ENCODE peak calls at places on chromosome 4, in four cellular contexts. One of them, this sample, is unnamed.

GRCh38 chr4:38310446-38311043 is 350.3 kb downstream of the PTTG2 start:
- DNase-seq in tibial artery: no peak
- DNase-seq in neural crest cell: no peak
- DNase-seq in fibroblast of lung: peak
- DNase-seq in this sample: no peak

GRCh38 chr4:102438396-102438795 is 62.8 kb upstream of the NFKB1 start:
- DNase-seq in neural crest cell: no peak
- DNase-seq in fibroblast of lung: peak
- DNase-seq in tibial artery: no peak
- DNase-seq in this sample: no peak

GRCh38 chr4:7399433-7400234 is 35.1 kb downstream of the PSAPL1 start:
- DNase-seq in neural crest cell: no peak
- DNase-seq in fibroblast of lung: no peak
- DNase-seq in tibial artery: peak
- DNase-seq in this sample: no peak

GRCh38 chr4:121370729-121371325 is 10.0 kb downstream of the QRFPR start:
- DNase-seq in fibroblast of lung: peak
- DNase-seq in tibial artery: peak
- DNase-seq in neural crest cell: peak
- DNase-seq in this sample: peak

GRCh38 chr4:126899382-126899801 is 733.4 kb upstream of the INTU start:
- DNase-seq in fibroblast of lung: peak
- DNase-seq in tibial artery: no peak
- DNase-seq in neural crest cell: no peak
- DNase-seq in this sample: no peak

GRCh38 chr4:15784959-15785634 is 7.0 kb downstream of the CD38 start:
- DNase-seq in fibroblast of lung: no peak
- DNase-seq in tibial artery: no peak
- DNase-seq in neural crest cell: no peak
- DNase-seq in this sample: no peak

GRCh38 chr4:37758226-37758625 is 68.3 kb upstream of the PGM2 start:
- DNase-seq in neural crest cell: no peak
- DNase-seq in fibroblast of lung: peak
- DNase-seq in tibial artery: peak
- DNase-seq in this sample: no peak

GRCh38 chr4:169089004-169089403 is 78.9 kb upstream of the CBR4 start:
- DNase-seq in fibroblast of lung: no peak
- DNase-seq in tibial artery: no peak
- DNase-seq in neural crest cell: no peak
- DNase-seq in this sample: no peak

GRCh38 chr4:122764808-122765189 is 32.3 kb downstream of the BBS12 start:
- DNase-seq in tibial artery: no peak
- DNase-seq in neural crest cell: no peak
- DNase-seq in fibroblast of lung: peak
- DNase-seq in this sample: no peak

GRCh38 chr4:6620296-6620695 is 20.2 kb upstream of the MRFAP1 start:
- DNase-seq in fibroblast of lung: no peak
- DNase-seq in neural crest cell: no peak
- DNase-seq in tibial artery: no peak
- DNase-seq in this sample: no peak

GRCh38 chr4:25308761-25309160 is 3.8 kb upstream of the ZCCHC4 start:
- DNase-seq in fibroblast of lung: peak
- DNase-seq in neural crest cell: no peak
- DNase-seq in tibial artery: no peak
- DNase-seq in this sample: no peak

GRCh38 chr4:106201373-106201772 is 114.6 kb downstream of the TBCK start:
- DNase-seq in neural crest cell: no peak
- DNase-seq in tibial artery: no peak
- DNase-seq in fibroblast of lung: peak
- DNase-seq in this sample: no peak

GRCh38 chr4:78642934-78643333 is 91.4 kb downstream of the ANXA3 start:
- DNase-seq in neural crest cell: no peak
- DNase-seq in fibroblast of lung: no peak
- DNase-seq in tibial artery: no peak
- DNase-seq in this sample: no peak

GRCh38 chr4:87250294-87250693 is 29.9 kb upstream of the KLHL8 start:
- DNase-seq in fibroblast of lung: no peak
- DNase-seq in neural crest cell: no peak
- DNase-seq in tibial artery: no peak
- DNase-seq in this sample: no peak

GRCh38 chr4:85725727-85726170 is 250.8 kb downstream of the ARHGAP24 start:
- DNase-seq in tibial artery: peak
- DNase-seq in neural crest cell: no peak
- DNase-seq in fibroblast of lung: no peak
- DNase-seq in this sample: no peak

GRCh38 chr4:36786519-36786918 is 458.0 kb upstream of the NWD2 start:
- DNase-seq in fibroblast of lung: peak
- DNase-seq in neural crest cell: no peak
- DNase-seq in tibial artery: no peak
- DNase-seq in this sample: no peak

GRCh38 chr4:171449082-171449481 is 364.1 kb upstream of the GALNTL6 start:
- DNase-seq in neural crest cell: no peak
- DNase-seq in tibial artery: no peak
- DNase-seq in fibroblast of lung: no peak
- DNase-seq in this sample: no peak

GRCh38 chr4:98151145-98151929 is 8.1 kb upstream of the STPG2 start:
- DNase-seq in neural crest cell: no peak
- DNase-seq in tibial artery: no peak
- DNase-seq in fibroblast of lung: no peak
- DNase-seq in this sample: no peak

GRCh38 chr4:100367451-100367850 is 150.4 kb downstream of the EMCN start:
- DNase-seq in tibial artery: no peak
- DNase-seq in fibroblast of lung: peak
- DNase-seq in neural crest cell: no peak
- DNase-seq in this sample: no peak

GRCh38 chr4:93199492-93199891 is 629.1 kb upstream of the ATOH1 start:
- DNase-seq in neural crest cell: peak
- DNase-seq in tibial artery: no peak
- DNase-seq in fibroblast of lung: peak
- DNase-seq in this sample: peak

GRCh38 chr4:21304061-21304541 is 603.8 kb downstream of the PACRGL start:
- DNase-seq in tibial artery: no peak
- DNase-seq in neural crest cell: peak
- DNase-seq in fibroblast of lung: no peak
- DNase-seq in this sample: peak

GRCh38 chr4:113823291-113823659 is 61.7 kb upstream of the CAMK2D start:
- DNase-seq in fibroblast of lung: peak
- DNase-seq in tibial artery: no peak
- DNase-seq in neural crest cell: no peak
- DNase-seq in this sample: no peak

GRCh38 chr4:107826427-107826980 is 1.8 kb downstream of the SGMS2 start:
- DNase-seq in tibial artery: no peak
- DNase-seq in neural crest cell: no peak
- DNase-seq in fibroblast of lung: no peak
- DNase-seq in this sample: no peak

GRCh38 chr4:128521634-128522253 is 234.1 kb upstream of the PGRMC2 start:
- DNase-seq in fibroblast of lung: peak
- DNase-seq in tibial artery: no peak
- DNase-seq in neural crest cell: no peak
- DNase-seq in this sample: no peak

GRCh38 chr4:102627831-102628523 is 126.8 kb downstream of the NFKB1 start:
- DNase-seq in tibial artery: no peak
- DNase-seq in neural crest cell: no peak
- DNase-seq in fibroblast of lung: peak
- DNase-seq in this sample: no peak

GRCh38 chr4:118155516-118155915 is 121.2 kb downstream of the NDST3 start:
- DNase-seq in fibroblast of lung: no peak
- DNase-seq in tibial artery: no peak
- DNase-seq in neural crest cell: no peak
- DNase-seq in this sample: no peak

GRCh38 chr4:125016892-125017299 is 297.9 kb upstream of the FAT4 start:
- DNase-seq in fibroblast of lung: no peak
- DNase-seq in neural crest cell: no peak
- DNase-seq in tibial artery: no peak
- DNase-seq in this sample: no peak

GRCh38 chr4:76457885-76458284 is 22.9 kb downstream of the SHROOM3 start:
- DNase-seq in fibroblast of lung: peak
- DNase-seq in tibial artery: no peak
- DNase-seq in neural crest cell: no peak
- DNase-seq in this sample: no peak

GRCh38 chr4:53026233-53026632 is 164.1 kb downstream of the RASL11B start:
- DNase-seq in fibroblast of lung: no peak
- DNase-seq in tibial artery: no peak
- DNase-seq in neural crest cell: no peak
- DNase-seq in this sample: no peak

GRCh38 chr4:53019485-53020382 is 157.6 kb downstream of the RASL11B start:
- DNase-seq in fibroblast of lung: peak
- DNase-seq in neural crest cell: no peak
- DNase-seq in tibial artery: no peak
- DNase-seq in this sample: no peak

GRCh38 chr4:53021709-53022108 is 159.6 kb downstream of the RASL11B start:
- DNase-seq in fibroblast of lung: no peak
- DNase-seq in neural crest cell: no peak
- DNase-seq in tibial artery: no peak
- DNase-seq in this sample: no peak

GRCh38 chr4:53023640-53024299 is 161.7 kb downstream of the RASL11B start:
- DNase-seq in neural crest cell: no peak
- DNase-seq in fibroblast of lung: no peak
- DNase-seq in tibial artery: no peak
- DNase-seq in this sample: no peak

DNA sequence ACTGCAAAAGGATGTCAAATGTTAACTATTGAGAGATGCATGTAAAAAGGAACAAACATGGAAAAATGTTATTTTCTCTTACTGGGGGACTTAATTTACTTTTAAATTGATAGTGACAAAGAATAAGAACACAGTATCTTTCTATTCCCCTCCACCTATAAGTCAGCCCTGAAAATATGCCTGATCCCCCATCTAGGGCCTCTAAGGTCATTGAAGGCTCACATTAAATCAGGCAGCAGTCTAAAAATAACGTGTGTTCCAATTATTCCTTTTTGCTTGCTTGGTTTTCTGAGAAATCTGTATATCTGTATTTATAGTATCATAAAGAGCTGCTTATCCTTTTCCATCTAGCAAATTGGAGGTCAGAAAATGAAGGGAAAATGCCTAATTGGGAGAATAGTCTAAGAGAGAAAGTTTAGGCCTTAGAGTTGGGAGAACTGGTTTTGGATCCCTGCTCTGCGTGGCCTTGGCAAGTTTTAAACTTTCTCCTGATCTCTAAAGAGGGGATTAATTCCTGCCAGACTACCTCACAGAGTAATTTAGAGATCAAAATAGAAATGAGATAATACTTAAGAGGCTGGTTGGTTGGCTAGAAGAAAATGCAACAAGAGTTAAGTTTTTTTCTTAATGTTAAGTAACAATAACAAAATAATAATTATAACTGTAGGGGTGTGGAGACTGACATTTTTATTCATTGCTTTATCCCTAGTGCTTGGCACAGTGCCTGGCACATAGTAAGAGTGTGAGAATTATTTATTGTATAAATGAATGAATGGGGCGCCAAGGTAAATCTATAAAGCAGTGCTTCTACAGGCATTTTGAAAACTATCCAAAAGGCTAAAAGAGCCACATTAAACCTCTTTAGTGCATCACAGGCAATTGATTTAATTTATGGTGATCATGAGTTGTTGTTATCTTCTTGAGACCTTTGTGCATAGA is 160.3 kb downstream of the RASL11B start:
- DNase-seq in neural crest cell: no peak
- DNase-seq in tibial artery: no peak
- DNase-seq in fibroblast of lung: no peak
- DNase-seq in this sample: no peak
- TF ChIP-seq CTCF in neural crest cell: no peak
- TF ChIP-seq CTCF in tibial artery: no peak
- TF ChIP-seq CTCF in fibroblast of lung: no peak
- TF ChIP-seq CTCF in this sample: no peak

DNA sequence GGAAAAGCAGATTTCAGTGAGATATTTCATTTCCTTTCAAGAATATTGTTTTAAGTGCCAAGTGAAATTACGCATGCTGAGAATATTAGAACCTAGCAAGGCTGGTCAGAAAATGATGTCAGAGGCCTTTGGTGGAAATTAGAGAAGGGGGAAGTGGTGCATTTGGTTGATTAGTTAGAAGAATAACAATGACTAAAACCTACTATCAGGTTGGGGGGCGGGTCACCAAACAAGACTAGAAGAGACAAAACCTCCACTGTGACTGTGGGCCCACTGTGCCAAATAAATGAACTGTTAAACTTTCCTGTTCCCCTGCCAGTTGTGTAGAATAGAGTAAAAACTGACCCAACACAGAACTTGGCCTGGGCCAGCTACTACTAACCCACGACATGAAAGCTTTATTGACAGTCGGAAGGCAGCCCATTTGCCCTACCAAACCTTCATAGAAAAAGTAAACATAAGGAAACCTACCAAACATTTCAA is 2.9 kb downstream of the RAPGEF2 start:
- DNase-seq in neural crest cell: no peak
- DNase-seq in tibial artery: peak
- DNase-seq in fibroblast of lung: peak
- DNase-seq in this sample: peak
- TF ChIP-seq CTCF in neural crest cell: no peak
- TF ChIP-seq CTCF in tibial artery: no peak
- TF ChIP-seq CTCF in fibroblast of lung: no peak
- TF ChIP-seq CTCF in this sample: no peak

GRCh38 chr4:145234086-145234694 is 53.8 kb upstream of the OTUD4 start:
- DNase-seq in fibroblast of lung: peak
- DNase-seq in tibial artery: no peak
- DNase-seq in neural crest cell: peak
- DNase-seq in this sample: peak
- TF ChIP-seq CTCF in fibroblast of lung: peak
- TF ChIP-seq CTCF in tibial artery: peak
- TF ChIP-seq CTCF in neural crest cell: peak
- TF ChIP-seq CTCF in this sample: peak

GRCh38 chr4:182413550-182413949 is 170.3 kb downstream of the TENM3 start:
- DNase-seq in neural crest cell: no peak
- DNase-seq in fibroblast of lung: no peak
- DNase-seq in tibial artery: no peak
- DNase-seq in this sample: no peak

GRCh38 chr4:182418054-182418734 is 175.0 kb downstream of the TENM3 start:
- DNase-seq in tibial artery: no peak
- DNase-seq in neural crest cell: no peak
- DNase-seq in fibroblast of lung: no peak
- DNase-seq in this sample: no peak

DNA sequence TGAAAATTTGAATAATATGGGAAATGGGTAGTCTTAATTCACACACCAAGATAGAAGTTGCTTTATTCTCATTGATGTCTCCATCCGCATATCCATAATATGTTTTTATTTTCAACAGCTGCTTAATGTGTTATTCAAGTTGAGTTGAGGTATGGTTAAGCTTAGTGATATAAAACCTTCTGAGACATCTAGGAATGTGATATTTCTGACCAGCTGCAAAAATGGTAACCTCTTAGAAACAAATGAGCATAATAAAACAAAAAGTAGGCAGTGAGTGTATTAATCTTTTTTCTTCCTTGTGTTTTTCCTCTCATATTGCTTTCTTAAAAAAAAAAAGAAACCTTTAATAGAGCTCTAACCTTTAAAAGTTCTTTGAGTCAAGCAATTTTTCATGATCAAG is 172.9 kb downstream of the TENM3 start:
- DNase-seq in neural crest cell: no peak
- DNase-seq in fibroblast of lung: no peak
- DNase-seq in tibial artery: no peak
- DNase-seq in this sample: no peak
- TF ChIP-seq CTCF in neural crest cell: no peak
- TF ChIP-seq CTCF in fibroblast of lung: no peak
- TF ChIP-seq CTCF in tibial artery: no peak
- TF ChIP-seq CTCF in this sample: no peak